ENCODE peak calls at places on chromosomes 12 and 14, in nine cellular contexts. W, G, Y, P, D, A, H, Q and Z are unnamed samples.

GRCh38 chr12:96141216-96141944 is 52.8 kb upstream of the ELK3 start:
- DNase-seq in A (no peak), D (no peak), P (no peak), G (no peak), W (no peak), H (no peak), Q (no peak), Y (no peak), Z (no peak)

GRCh38 chr12:108855284-108856169 is 1.9 kb downstream of the SSH1 start:
- DNase-seq in Q (no peak), G (no peak), W (no peak), P (peak; percentile 29), Y (no peak), H (no peak), A (no peak), D (no peak), Z (no peak)

GRCh38 chr12:62800707-62801400 is 134.1 kb downstream of the PPM1H start:
- DNase-seq in Y (no peak), Q (no peak), G (no peak), D (no peak), W (no peak), A (no peak), H (no peak), P (no peak), Z (no peak)

GRCh38 chr12:69108024-69108423 is 131.3 kb upstream of the CPSF6 start:
- DNase-seq in H (no peak), Y (no peak), Q (no peak), D (no peak), W (no peak), P (peak; percentile 14), A (no peak), G (no peak), Z (no peak)

GRCh38 chr14:97602438-97603117 is 805.4 kb downstream of the VRK1 start:
- DNase-seq in D (no peak), G (no peak), H (no peak), Q (no peak), W (peak; percentile 58), Y (peak; percentile 24), A (peak; percentile 38), P (no peak), Z (no peak)

GRCh38 chr14:90758028-90758889 is 58.0 kb downstream of the TTC7B start:
- DNase-seq in D (peak; percentile 92), A (peak; percentile 98), Q (peak; percentile 92), H (peak; percentile 95), Y (peak; percentile 98), P (peak; percentile 98), G (peak; percentile 96), W (peak; percentile 90), Z (peak; percentile 94)

GRCh38 chr14:65483647-65484046 is 71.1 kb downstream of the FUT8 start:
- DNase-seq in D (no peak), Q (no peak), A (no peak), Y (no peak), H (no peak), G (no peak), W (no peak), P (peak; percentile 57), Z (no peak)

GRCh38 chr12:124608451-124608870 is 41.0 kb upstream of the NCOR2 start:
- DNase-seq in P (peak; percentile 61), A (no peak), Y (no peak), H (no peak), Q (no peak), G (no peak), D (no peak), W (no peak), Z (no peak)

GRCh38 chr12:105874121-105874520 is 264.6 kb downstream of the NUAK1 start:
- DNase-seq in A (no peak), P (no peak), Q (no peak), W (no peak), G (no peak), D (no peak), H (no peak), Y (no peak), Z (no peak)

GRCh38 chr14:106802413-106803364 is 1276.3 kb downstream of the TMEM121 start:
- DNase-seq in G (no peak), A (no peak), D (no peak), P (no peak), Y (no peak), Q (no peak), H (no peak), W (no peak), Z (no peak)

GRCh38 chr14:54822685-54823084 is 79.9 kb downstream of the GCH1 start:
- DNase-seq in D (no peak), W (no peak), Q (no peak), Y (no peak), H (no peak), G (no peak), A (no peak), P (no peak), Z (no peak)

GRCh38 chr14:71163842-71164500 is 256.7 kb downstream of the PCNX1 start:
- DNase-seq in W (no peak), A (no peak), P (no peak), D (no peak), Y (no peak), H (no peak), G (no peak), Q (no peak), Z (no peak)

GRCh38 chr12:11836282-11836963 is 186.9 kb downstream of the ETV6 start:
- DNase-seq in P (no peak), G (no peak), Y (peak; percentile 45), A (no peak), H (no peak), Q (no peak), D (no peak), W (no peak), Z (no peak)

GRCh38 chr14:70011708-70012107 is 132.5 kb downstream of the SMOC1 start:
- DNase-seq in Y (no peak), P (no peak), Q (no peak), G (no peak), H (no peak), D (no peak), A (no peak), W (no peak), Z (no peak)

GRCh38 chr14:30295980-30296379 is 263.0 kb upstream of the G2E3 start:
- DNase-seq in G (no peak), W (no peak), Y (no peak), P (no peak), A (no peak), Q (no peak), H (no peak), D (no peak), Z (no peak)

GRCh38 chr14:23186913-23187654 is 3.6 kb upstream of the SLC7A8 start:
- DNase-seq in Y (no peak), D (no peak), A (no peak), G (peak; percentile 23), P (peak; percentile 76), Q (peak; percentile 50), W (no peak), H (peak; percentile 46), Z (no peak)